ENCODE peak calls at places on chromosome 20, in six cellular contexts. I is posterior cingulate gyrus, U is glutamatergic neuron, A is GM12865, M is left colon, T is cardiac fibroblast. E is an unnamed sample.

GRCh38 chr20:35463455-35464300 is 8.3 kb downstream of the CEP250 start:
- DNase-seq in I (no peak), U (peak), A (peak), M (no peak), T (peak), E (peak)

GRCh38 chr20:44641305-44641704 is 10.2 kb downstream of the ADA start:
- DNase-seq in I (no peak), U (no peak), A (no peak), M (no peak), T (no peak), E (no peak)

GRCh38 chr20:20213722-20214121 is 154.2 kb upstream of the INSM1 start:
- DNase-seq in I (no peak), U (no peak), A (no peak), M (no peak), T (no peak), E (no peak)

GRCh38 chr20:37071481-37071911 is 24.3 kb downstream of the RBL1 start:
- DNase-seq in I (no peak), U (no peak), A (peak), M (no peak), T (peak), E (no peak)

GRCh38 chr20:8790442-8791074 is 278.3 kb upstream of the PLCB4 start:
- DNase-seq in I (no peak), U (peak), A (peak), M (no peak), T (peak), E (peak)

GRCh38 chr20:32332614-32333013 is 25.5 kb upstream of the ASXL1 start:
- DNase-seq in I (no peak), U (no peak), A (peak), M (no peak), T (peak), E (no peak)

GRCh38 chr20:47502271-47502730 is 614 bp downstream of the NCOA3 start:
- DNase-seq in I (no peak), U (peak), A (peak), M (no peak), T (peak), E (no peak)

GRCh38 chr20:31859266-31859997 is 10.9 kb downstream of the DUSP15 start:
- DNase-seq in I (no peak), U (peak), A (no peak), M (peak), T (no peak), E (no peak)

E was measured in D341Med.